ENCODE peak calls at places on chromosomes 13 and 19, in six cellular contexts. R is PC-9, T is HCT116, I is mammary epithelial cell, Y is fibroblast of lung, A is PC-3. Q is an unnamed sample.

GRCh38 chr13:41127746-41128145 is 4.9 kb downstream of the KBTBD6 start:
- DNase-seq in A (no peak), Y (no peak), R (no peak), I (no peak), T (no peak), Q (no peak)

GRCh38 chr13:29543230-29544215 is 52.0 kb downstream of the SLC7A1 start:
- DNase-seq in T (no peak), Y (peak; percentile 79), I (peak; percentile 4), A (peak; percentile 6), R (no peak), Q (peak; percentile 68)

GRCh38 chr19:36121486-36122124 is 6.3 kb downstream of the TBCB start:
- DNase-seq in T (no peak), Y (no peak), A (no peak), R (no peak), I (no peak), Q (no peak)

GRCh38 chr19:32241957-32242710 is 103.3 kb upstream of the ZNF507 start:
- DNase-seq in A (no peak), Y (no peak), T (no peak), R (no peak), I (no peak), Q (no peak)

GRCh38 chr19:36436531-36436930 is 18.1 kb upstream of the ZFP82 start:
- DNase-seq in R (no peak), I (peak; percentile 34), A (peak; percentile 3), Y (no peak), T (no peak), Q (no peak)

GRCh38 chr13:48804836-48805601 is 151.3 kb downstream of the CYSLTR2 start:
- DNase-seq in A (peak; percentile 34), T (no peak), R (no peak), I (no peak), Y (peak; percentile 72), Q (peak; percentile 65)

GRCh38 chr13:49292742-49293498 is 45.2 kb downstream of the CDADC1 start:
- DNase-seq in A (no peak), I (no peak), T (no peak), R (no peak), Y (peak; percentile 80), Q (peak; percentile 76)

GRCh38 chr13:113207890-113208423 is 512 bp downstream of the PCID2 start:
- DNase-seq in I (peak; percentile 38), R (peak; percentile 39), A (peak; percentile 22), Y (peak; percentile 61), T (no peak), Q (peak; percentile 41)

GRCh38 chr19:35774274-35775045 is 904 bp upstream of the ARHGAP33 start:
- DNase-seq in Y (no peak), T (no peak), A (peak; percentile 1), I (no peak), R (no peak), Q (no peak)

GRCh38 chr13:93775507-93776108 is 549.0 kb downstream of the GPC6 start:
- DNase-seq in Y (peak; percentile 88), A (peak; percentile 74), T (no peak), R (no peak), I (no peak), Q (peak; percentile 84)

GRCh38 chr19:35935911-35936737 is at the start of gene LRFN3:
- DNase-seq in R (peak; percentile 62), A (peak; percentile 66), Y (peak; percentile 72), I (peak; percentile 63), T (peak; percentile 57), Q (peak; percentile 52)

GRCh38 chr19:11375143-11375948 is 880 bp downstream of the SWSAP1 start:
- DNase-seq in R (peak; percentile 53), T (no peak), I (no peak), A (peak; percentile 49), Y (no peak), Q (no peak)

GRCh38 chr13:113560645-113561416 is 23.7 kb upstream of the TFDP1 start:
- DNase-seq in T (no peak), Y (no peak), A (no peak), R (no peak), I (no peak), Q (no peak)

GRCh38 chr19:28710278-28710677 is 502.7 kb downstream of the UQCRFS1 start:
- DNase-seq in I (peak; percentile 52), A (peak; percentile 65), Y (peak; percentile 62), R (no peak), T (peak; percentile 34), Q (peak; percentile 51)

GRCh38 chr19:1847348-1847683 is 967 bp downstream of the REXO1 start:
- DNase-seq in I (no peak), T (no peak), A (no peak), R (no peak), Y (peak; percentile 50), Q (peak; percentile 40)

GRCh38 chr19:15015946-15016542 is 33.2 kb upstream of the CASP14 start:
- DNase-seq in R (peak; percentile 19), A (peak; percentile 42), T (no peak), Y (peak; percentile 1), I (peak; percentile 24), Q (no peak)

GRCh38 chr13:39415403-39415802 is 187.6 kb downstream of the LHFPL6 start:
- DNase-seq in T (peak; percentile 15), A (peak; percentile 44), Y (peak; percentile 47), R (no peak), I (peak; percentile 22), Q (no peak)

GRCh38 chr19:57611113-57611512 is 2.9 kb upstream of the ZNF134 start:
- DNase-seq in Y (no peak), R (no peak), A (no peak), I (no peak), T (no peak), Q (no peak)

GRCh38 chr13:99730403-99730802 is 229.1 kb downstream of the TM9SF2 start:
- DNase-seq in A (no peak), R (no peak), Y (no peak), I (no peak), T (no peak), Q (no peak)

GRCh38 chr13:21338651-21339278 is 120.3 kb downstream of the ZDHHC20 start:
- DNase-seq in Y (no peak), A (peak; percentile 2), R (no peak), I (no peak), T (no peak), Q (no peak)

GRCh38 chr19:29727906-29728305 is 12.8 kb upstream of the C19orf12 start:
- DNase-seq in R (no peak), I (no peak), T (no peak), Y (no peak), A (no peak), Q (no peak)

GRCh38 chr19:29724741-29725140 is 9.7 kb upstream of the C19orf12 start:
- DNase-seq in R (no peak), A (no peak), T (no peak), Y (no peak), I (no peak), Q (no peak)

DNA sequence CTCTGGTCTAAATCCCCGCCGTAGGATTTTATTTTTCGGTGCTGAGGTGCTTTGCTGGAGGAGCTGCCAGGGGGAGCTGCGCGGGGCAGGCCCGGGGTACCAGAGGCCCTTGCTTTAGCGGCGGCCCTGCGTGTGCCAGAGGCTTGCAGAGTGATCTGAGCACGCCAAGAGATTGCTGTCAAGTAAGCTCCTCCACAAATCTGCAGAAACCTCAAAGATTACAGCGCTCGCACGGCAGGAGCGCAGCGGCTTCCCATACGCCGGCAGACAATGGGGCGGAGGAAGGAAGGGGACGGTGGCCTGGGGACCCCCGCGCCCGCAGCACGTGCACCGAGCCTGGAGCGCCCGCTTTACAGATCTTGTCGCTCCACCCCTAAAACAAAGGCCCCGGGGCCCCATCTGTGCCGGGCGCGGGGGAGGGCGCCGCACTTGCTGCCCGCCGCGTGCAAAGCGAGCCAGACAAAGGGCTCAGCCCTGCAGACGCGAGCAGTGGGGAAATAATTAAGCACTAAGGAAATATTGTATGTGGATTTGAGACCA is 9.1 kb upstream of the C19orf12 start:
- DNase-seq in I (no peak), R (no peak), T (no peak), Y (peak; percentile 32), A (no peak), Q (peak; percentile 5)
- TF ChIP-seq EZH2 in I (no peak), R (no peak), T (no peak), Y (no peak), A (no peak), Q (peak; percentile 46)

DNA sequence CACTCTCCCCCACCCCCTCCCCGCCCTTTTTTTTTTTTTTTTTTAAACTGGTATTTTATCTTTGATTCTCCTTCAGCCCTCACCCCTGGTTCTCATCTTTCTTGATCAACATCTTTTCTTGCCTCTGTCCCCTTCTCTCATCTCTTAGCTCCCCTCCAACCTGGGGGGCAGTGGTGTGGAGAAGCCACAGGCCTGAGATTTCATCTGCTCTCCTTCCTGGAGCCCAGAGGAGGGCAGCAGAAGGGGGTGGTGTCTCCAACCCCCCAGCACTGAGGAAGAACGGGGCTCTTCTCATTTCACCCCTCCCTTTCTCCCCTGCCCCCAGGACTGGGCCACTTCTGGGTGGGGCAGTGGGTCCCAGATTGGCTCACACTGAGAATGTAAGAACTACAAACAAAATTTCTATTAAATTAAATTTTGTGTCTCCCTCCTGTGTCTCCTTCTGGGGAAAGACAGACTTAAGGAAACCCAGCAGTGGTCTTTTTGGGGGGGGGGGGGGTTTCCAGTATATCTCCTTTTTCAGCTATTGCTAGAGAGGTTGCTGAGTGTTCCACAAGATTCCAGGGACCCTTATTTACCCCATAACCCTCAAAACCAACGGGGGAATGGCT is 1.5 kb upstream of the RAD23A start:
- DNase-seq in T (no peak), I (no peak), A (no peak), Y (no peak), R (no peak), Q (no peak)
- TF ChIP-seq EZH2 in T (no peak), I (no peak), A (no peak), Y (no peak), R (no peak), Q (no peak)

DNA sequence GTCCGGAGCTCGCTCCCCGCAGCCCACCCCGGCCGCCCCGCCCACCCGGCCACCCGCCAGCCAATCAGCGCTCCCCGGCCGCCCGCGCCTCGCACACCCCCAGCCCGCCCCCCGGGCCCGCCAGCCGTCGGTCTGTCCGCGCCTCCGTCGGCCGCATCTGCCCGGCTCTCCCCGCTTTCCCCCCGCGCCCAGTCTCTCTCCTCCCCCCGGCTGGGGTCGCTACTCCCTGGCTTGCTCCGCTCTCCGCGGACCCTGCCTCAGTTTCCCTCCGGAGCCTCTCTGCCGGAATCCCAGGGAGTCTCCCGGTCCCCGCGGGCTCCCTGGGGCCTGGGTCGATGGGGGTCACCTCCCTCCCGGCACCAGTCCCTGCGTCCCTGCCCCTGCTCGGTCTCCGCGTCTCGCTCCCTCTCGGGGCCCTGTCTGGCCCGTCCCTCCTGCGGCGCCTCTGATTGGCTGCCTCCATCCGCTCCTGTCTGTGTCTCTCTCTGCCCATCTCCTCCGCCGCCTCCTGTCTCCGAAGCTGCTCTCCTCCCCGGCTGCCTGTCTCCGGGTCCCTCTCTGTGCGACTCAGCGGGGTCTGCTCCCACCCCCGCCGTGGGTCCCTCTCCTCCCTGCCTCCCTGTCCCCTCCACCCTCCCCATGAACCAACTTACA is 485 bp downstream of the IL11 start:
- DNase-seq in A (peak; percentile 72), Y (peak; percentile 79), I (peak; percentile 50), R (peak; percentile 60), T (no peak), Q (peak; percentile 68)
- TF ChIP-seq EZH2 in A (no peak), Y (no peak), I (no peak), R (peak; percentile 98), T (no peak), Q (no peak)

GRCh38 chr19:18791315-18791678 is 192 bp upstream of the COMP start:
- DNase-seq in R (no peak), T (no peak), Y (no peak), A (no peak), I (no peak), Q (no peak)

GRCh38 chr19:18790566-18791314 is at the start of gene COMP:
- DNase-seq in R (no peak), I (no peak), T (no peak), A (no peak), Y (no peak), Q (no peak)

GRCh38 chr19:18789883-18790565 is 1.1 kb downstream of the COMP start:
- DNase-seq in I (no peak), A (no peak), R (no peak), T (no peak), Y (peak; percentile 25), Q (no peak)

GRCh38 chr19:18789422-18789832 is 1.7 kb downstream of the COMP start:
- DNase-seq in A (no peak), Y (no peak), I (no peak), R (no peak), T (no peak), Q (no peak)

GRCh38 chr19:18788782-18789421 is 2.2 kb downstream of the COMP start:
- DNase-seq in T (no peak), I (no peak), A (no peak), R (no peak), Y (no peak), Q (no peak)
- TF ChIP-seq EZH2 in T (no peak), I (peak; percentile 83), A (no peak), R (no peak), Y (peak; percentile 99), Q (peak; percentile 92)

Q was measured in astrocyte.